ENCODE peak calls at places on chromosomes 6 and 20, in six cellular contexts. S, U, J, R, Z and C are unnamed samples. For H3K4me1, the result is how much of the 10 kb centered on the place peaks cover.

GRCh38 chr6:35492664-35493284 is 4.1 kb downstream of the TEAD3 start:
- DNase-seq in J (no peak), R (no peak), S (no peak), Z (no peak), U (no peak), C (no peak)

GRCh38 chr6:127198549-127198948 is 68.1 kb upstream of the RNF146 start:
- DNase-seq in S (no peak), J (no peak), Z (no peak), R (peak), U (no peak), C (no peak)

GRCh38 chr20:35345189-35345588 is 53.0 kb upstream of the FAM83C start:
- DNase-seq in J (no peak), S (no peak), R (no peak), U (no peak), Z (no peak), C (no peak)

GRCh38 chr20:53208110-53208908 is 236.2 kb downstream of the TSHZ2 start:
- DNase-seq in S (no peak), U (no peak), Z (no peak), J (no peak), R (no peak), C (no peak)

GRCh38 chr6:111605100-111605748 is 454 bp downstream of the TRAF3IP2 start:
- DNase-seq in S (peak), R (peak), U (peak), Z (peak), J (peak), C (peak)

GRCh38 chr6:75735491-75736186 is 13.4 kb upstream of the MYO6 start:
- DNase-seq in U (no peak), J (no peak), Z (no peak), S (peak), R (peak), C (no peak)

GRCh38 chr6:3796396-3796795 is 44.9 kb upstream of the PXDC1 start:
- DNase-seq in J (no peak), R (no peak), U (no peak), S (peak), Z (no peak), C (no peak)

GRCh38 chr6:23213651-23214050 is 644.3 kb downstream of the HDGFL1 start:
- DNase-seq in J (no peak), U (no peak), S (no peak), Z (no peak), R (peak), C (no peak)

GRCh38 chr20:3227511-3227910 is 11.5 kb downstream of the SLC4A11 start:
- DNase-seq in J (no peak), S (no peak), U (no peak), R (no peak), Z (no peak), C (no peak)

GRCh38 chr20:8074931-8075330 is 55.4 kb upstream of the TMX4 start:
- DNase-seq in S (no peak), Z (no peak), U (no peak), J (no peak), R (no peak), C (no peak)

GRCh38 chr6:154993026-154993425 is 2.1 kb upstream of the TIAM2 start:
- DNase-seq in Z (no peak), S (no peak), J (no peak), R (no peak), U (no peak), C (no peak)

GRCh38 chr20:5535211-5535756 is 214.9 kb upstream of the SHLD1 start:
- DNase-seq in J (no peak), Z (no peak), U (no peak), S (no peak), R (peak), C (no peak)

GRCh38 chr6:37566209-37566859 is 66.6 kb upstream of the CCDC167 start:
- DNase-seq in U (peak), R (no peak), Z (no peak), J (peak), S (peak), C (no peak)

GRCh38 chr6:108592371-108593337 is 31.9 kb downstream of the FOXO3 start:
- DNase-seq in U (peak), S (no peak), J (no peak), Z (no peak), R (peak), C (peak)

GRCh38 chr6:32369678-32370077 is 2.0 kb downstream of the TSBP1 start:
- DNase-seq in Z (no peak), U (no peak), S (peak), R (peak), J (no peak), C (no peak)

GRCh38 chr6:11987390-11987789 is 24.7 kb upstream of the HIVEP1 start:
- DNase-seq in R (no peak), Z (no peak), J (no peak), S (no peak), U (no peak), C (no peak)

GRCh38 chr6:135411339-135411738 is 86.2 kb downstream of the AHI1 start:
- DNase-seq in S (no peak), Z (no peak), U (no peak), J (no peak), R (no peak), C (no peak)

GRCh38 chr6:158654498-158654897 is 4.6 kb downstream of the SYTL3 start:
- DNase-seq in S (no peak), J (peak), R (peak), Z (no peak), U (peak), C (peak)

GRCh38 chr6:139490482-139490881 is 116.0 kb upstream of the CITED2 start:
- DNase-seq in R (peak), J (no peak), Z (no peak), U (no peak), S (peak), C (no peak)

GRCh38 chr6:67506352-67506751 is 1128.7 kb upstream of the ADGRB3 start:
- DNase-seq in R (no peak), J (no peak), S (no peak), Z (no peak), U (no peak), C (no peak)
- H3K4me3 ChIP-seq in R (no peak), J (no peak), S (no peak), Z (no peak), U (no peak), C (no peak)

GRCh38 chr6:53244532-53244931 is 95.9 kb upstream of the GCM1 start:
- DNase-seq in U (no peak), S (no peak), R (no peak), Z (no peak), J (no peak), C (no peak)
- H3K4me1 ChIP-seq in U (under half), S (under half), R (under half), Z (under half), J (under half), C (under half)

DNA sequence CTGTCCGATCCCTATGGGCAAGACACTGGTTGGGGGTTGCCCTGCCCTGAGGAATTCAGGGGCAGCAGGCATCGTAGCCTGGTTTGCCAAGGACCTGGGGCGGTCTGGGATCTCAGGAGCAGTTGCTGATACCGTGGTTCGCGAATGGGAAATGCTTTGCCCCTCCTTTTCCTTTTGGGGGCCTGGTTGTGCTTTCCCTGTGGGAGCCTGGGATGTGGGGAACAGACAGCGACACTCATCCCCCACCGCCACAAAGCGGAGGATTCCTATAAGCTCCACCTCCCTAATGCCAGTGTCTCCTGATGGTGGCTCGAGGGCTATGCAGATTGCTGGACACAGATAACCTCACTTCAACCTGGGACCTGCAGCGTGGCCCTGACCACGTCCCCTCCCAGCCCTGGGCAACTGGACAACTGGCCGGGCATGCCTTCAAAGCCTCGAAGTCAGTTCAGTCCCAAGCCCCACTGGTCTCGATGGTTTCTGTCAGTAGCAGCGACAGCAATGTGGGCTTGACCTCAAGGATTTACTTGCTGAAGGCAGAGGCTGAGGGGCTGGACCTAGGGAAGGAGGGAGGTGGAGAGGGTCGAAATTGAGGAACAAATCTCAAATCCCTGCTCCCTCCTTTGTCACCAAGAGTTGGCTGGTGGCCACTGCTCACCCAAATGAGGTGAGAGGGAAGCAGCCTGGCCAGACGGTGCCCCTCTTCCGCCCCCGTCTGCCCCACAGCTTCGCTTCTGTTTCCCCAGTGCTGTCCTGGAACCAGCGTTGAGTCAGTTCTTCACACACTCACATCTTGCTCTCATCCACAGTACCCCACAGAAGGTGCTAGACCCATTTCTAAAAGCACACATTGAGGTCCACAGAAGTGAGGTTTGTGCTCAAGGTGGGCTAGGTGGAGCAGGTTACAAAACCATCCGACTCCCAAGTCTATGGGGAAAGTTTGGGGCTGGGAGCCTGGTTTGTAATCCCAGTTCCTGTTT is 3.5 kb downstream of the CEBPB start:
- DNase-seq in J (no peak), U (no peak), Z (no peak), S (no peak), R (peak), C (peak)
- TF ChIP-seq POLR2A in J (peak), U (peak), Z (no peak), S (no peak), R (peak), C (peak)

DNA sequence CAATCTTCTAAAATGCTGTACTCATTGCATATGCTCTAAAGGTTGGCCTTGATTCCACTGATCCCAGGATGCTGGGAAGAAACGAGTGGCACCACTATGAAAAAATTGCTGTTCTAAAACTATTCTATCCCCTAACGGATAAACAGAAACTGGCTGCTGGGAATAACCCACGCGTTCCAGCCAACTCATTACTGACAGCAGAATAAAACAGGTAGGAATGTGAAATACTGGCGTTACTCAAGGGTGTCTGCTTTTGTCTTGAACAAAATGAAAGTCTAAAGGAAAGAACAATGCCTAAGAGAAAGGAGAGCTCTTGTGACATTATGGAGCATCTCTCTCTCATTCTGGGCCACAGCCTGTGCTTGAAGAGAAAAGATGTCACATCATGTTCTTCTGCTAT is 26.1 kb downstream of the GPR63 start:
- DNase-seq in Z (no peak), J (no peak), U (no peak), R (no peak), S (no peak), C (no peak)
- H3K4me3 ChIP-seq in Z (no peak), J (no peak), U (no peak), R (no peak), S (no peak), C (no peak)